ENCODE peak calls at places on chromosomes 5 and 9, in ten cellular contexts. Z is SIG-M5; V is activated CD4-positive, alpha-beta T cell treated with anti-CD3 and anti-CD28 coated beads, Interleukin-2, amount 50 U/mL, for 4 hours; B is stromal cell of bone marrow; E is Panc1; R is gastrocnemius medialis; U is Calu3; G is ovary; C is stimulated activated CD4-positive, alpha-beta T cell treated with anti-CD3 and anti-CD28 coated beads, Interleukin-1b, Interleukin-23, amount 100 ng/mL, for 4 hours; H is NCI-H1092. L is an unnamed sample.

GRCh38 chr5:176743828-176744583 is 66.4 kb upstream of the UNC5A start:
- DNase-seq in R (no peak), B (no peak), G (no peak), U (no peak), E (no peak), V (no peak), C (no peak), H (no peak), Z (no peak), L (no peak)

GRCh38 chr5:158895573-158895972 is 204.1 kb downstream of the EBF1 start:
- DNase-seq in H (no peak), B (no peak), V (no peak), E (no peak), C (no peak), G (no peak), R (no peak), Z (no peak), U (no peak), L (no peak)

GRCh38 chr9:12698293-12698692 is 5.1 kb downstream of the TYRP1 start:
- DNase-seq in B (peak), C (no peak), V (no peak), H (no peak), R (no peak), Z (no peak), G (no peak), E (no peak), U (no peak), L (no peak)

GRCh38 chr9:92141144-92142129 is 26.2 kb upstream of the SPTLC1 start:
- DNase-seq in Z (no peak), G (peak), V (no peak), U (peak), R (no peak), H (no peak), C (no peak), E (no peak), B (peak), L (peak)

GRCh38 chr5:116532762-116533525 is 41.7 kb downstream of the SEMA6A start:
- DNase-seq in Z (no peak), G (no peak), B (no peak), U (no peak), V (no peak), C (no peak), E (no peak), R (peak), H (peak), L (no peak)

GRCh38 chr5:123095694-123096120 is 6.7 kb downstream of the PRDM6 start:
- DNase-seq in G (no peak), H (no peak), U (no peak), B (no peak), C (no peak), E (no peak), R (no peak), V (no peak), Z (no peak), L (no peak)

GRCh38 chr5:65721050-65721774 is 697 bp downstream of the SGTB start:
- DNase-seq in C (no peak), H (peak), B (peak), G (peak), E (no peak), Z (no peak), R (peak), U (peak), V (no peak), L (peak)

GRCh38 chr9:123562844-123563346 is 206.9 kb downstream of the CRB2 start:
- DNase-seq in R (no peak), B (peak), H (no peak), V (no peak), Z (peak), C (no peak), G (no peak), E (no peak), U (no peak), L (no peak)

GRCh38 chr5:59256331-59256730 is 637.2 kb downstream of the PDE4D start:
- DNase-seq in Z (no peak), V (no peak), B (no peak), C (no peak), H (no peak), U (no peak), R (no peak), G (no peak), E (no peak), L (no peak)

GRCh38 chr9:6351757-6352156 is 23.6 kb downstream of the TPD52L3 start:
- DNase-seq in R (no peak), H (no peak), B (no peak), E (no peak), G (no peak), Z (no peak), C (no peak), V (no peak), U (no peak), L (no peak)

GRCh38 chr9:124257865-124258764 is at the start of gene NEK6:
- DNase-seq in U (no peak), B (no peak), R (no peak), H (no peak), C (peak), G (peak), V (peak), E (no peak), Z (no peak), L (peak)

GRCh38 chr5:172452398-172453205 is 1.7 kb downstream of the SH3PXD2B start:
- DNase-seq in G (no peak), Z (no peak), R (no peak), V (no peak), E (no peak), C (no peak), U (peak), B (peak), H (no peak), L (no peak)

GRCh38 chr9:131640438-131641181 is 95.3 kb downstream of the PRRT1B start:
- DNase-seq in E (no peak), B (no peak), R (no peak), V (no peak), G (no peak), H (no peak), C (no peak), U (no peak), Z (no peak), L (no peak)

GRCh38 chr5:146078566-146078965 is 26.8 kb downstream of the PLAC8L1 start:
- DNase-seq in Z (no peak), E (no peak), C (no peak), U (no peak), V (no peak), H (no peak), B (no peak), R (no peak), G (no peak), L (no peak)

GRCh38 chr9:92468206-92468605 is 14.1 kb downstream of the ASPN start:
- DNase-seq in Z (no peak), H (no peak), C (no peak), G (no peak), B (no peak), U (no peak), E (no peak), R (no peak), V (no peak), L (no peak)

GRCh38 chr9:127283917-127284316 is 19.3 kb downstream of the GARNL3 start:
- DNase-seq in R (peak), B (peak), E (no peak), V (no peak), Z (no peak), G (no peak), H (no peak), C (no peak), U (peak), L (no peak)

GRCh38 chr9:114291064-114291474 is 31.8 kb upstream of the ORM1 start:
- DNase-seq in C (peak), U (peak), Z (no peak), R (peak), V (peak), E (no peak), H (peak), G (peak), B (peak), L (peak)